ENCODE peak calls at places on chromosomes 5 and 9, in seven cellular contexts. Y is astrocyte; U is ovary; R is breast epithelium; G is effector memory CD4-positive, alpha-beta T cell; W is CD8-positive, alpha-beta memory T cell; F is transverse colon. X is an unnamed sample. For H3K4me1, the result is how much of the 10 kb centered on the place peaks cover.

GRCh38 chr5:179332741-179333290 is 12.4 kb downstream of the ADAMTS2 start:
- DNase-seq in Y (no peak), U (no peak), R (no peak), G (no peak), W (no peak), F (no peak), X (no peak)

GRCh38 chr5:67065237-67065636 is 131.4 kb downstream of the CD180 start:
- DNase-seq in Y (no peak), U (no peak), R (no peak), G (no peak), W (no peak), F (no peak), X (no peak)

GRCh38 chr5:126369995-126370731 is 53.0 kb upstream of the GRAMD2B start:
- DNase-seq in Y (no peak), U (no peak), R (no peak), G (no peak), W (no peak), F (no peak), X (no peak)

GRCh38 chr5:547086-547924 is 23.1 kb upstream of the SLC9A3 start:
- DNase-seq in Y (no peak), U (no peak), R (no peak), G (no peak), W (peak), F (peak), X (no peak)

GRCh38 chr5:38465045-38465444 is 91.4 kb downstream of the LIFR start:
- DNase-seq in Y (no peak), U (no peak), R (no peak), G (no peak), W (no peak), F (no peak), X (no peak)

GRCh38 chr5:113338628-113339027 is 96.2 kb downstream of the TSSK1B start:
- DNase-seq in Y (no peak), U (no peak), R (no peak), G (no peak), W (no peak), F (no peak), X (no peak)

GRCh38 chr9:128724744-128725211 is 851 bp upstream of the ZDHHC12 start:
- DNase-seq in Y (peak), U (peak), R (peak), G (no peak), W (peak), F (peak), X (no peak)

GRCh38 chr5:1962619-1963355 is 80.1 kb upstream of the IRX4 start:
- DNase-seq in Y (no peak), U (no peak), R (no peak), G (no peak), W (no peak), F (no peak), X (peak)

GRCh38 chr5:15600035-15600434 is 100.1 kb downstream of the FBXL7 start:
- DNase-seq in Y (peak), U (no peak), R (no peak), G (no peak), W (no peak), F (no peak), X (no peak)

GRCh38 chr5:98563885-98564653 is 209.4 kb upstream of the RGMB start:
- DNase-seq in Y (no peak), U (no peak), R (no peak), G (no peak), W (no peak), F (no peak), X (no peak)

GRCh38 chr5:149829954-149830353 is 99.8 kb downstream of the PPARGC1B start:
- DNase-seq in Y (no peak), U (no peak), R (no peak), G (no peak), W (no peak), F (no peak), X (no peak)

GRCh38 chr5:4511996-4512656 is 628.0 kb upstream of the ADAMTS16 start:
- DNase-seq in Y (peak), U (no peak), R (peak), G (no peak), W (no peak), F (no peak), X (no peak)

GRCh38 chr9:33044162-33044673 is 19.1 kb downstream of the DNAJA1 start:
- DNase-seq in Y (peak), U (peak), R (peak), G (peak), W (peak), F (peak), X (peak)

GRCh38 chr9:35951736-35952135 is 6.2 kb downstream of the OR2S2 start:
- DNase-seq in Y (peak), U (no peak), R (no peak), G (no peak), W (no peak), F (no peak), X (no peak)

GRCh38 chr9:98572054-98572627 is 136.6 kb downstream of the GABBR2 start:
- DNase-seq in Y (no peak), U (no peak), R (no peak), G (no peak), W (no peak), F (no peak), X (no peak)

GRCh38 chr9:19050637-19051591 is 1.7 kb downstream of the RRAGA start:
- DNase-seq in Y (no peak), U (no peak), R (no peak), G (no peak), W (no peak), F (no peak), X (no peak)

GRCh38 chr9:1125741-1126140 is 75.6 kb downstream of the DMRT2 start:
- DNase-seq in Y (peak), U (no peak), R (no peak), G (no peak), W (no peak), F (no peak), X (no peak)

GRCh38 chr5:135012951-135013391 is 21.1 kb downstream of the PITX1 start:
- DNase-seq in Y (no peak), U (no peak), R (peak), G (no peak), W (no peak), F (no peak), X (peak)

GRCh38 chr9:78369644-78370219 is 72.8 kb downstream of the PSAT1 start:
- DNase-seq in Y (peak), U (peak), R (peak), G (peak), W (peak), F (peak), X (no peak)

GRCh38 chr5:78648359-78649219 is at the start of gene LHFPL2:
- DNase-seq in Y (peak), U (peak), R (peak), G (no peak), W (no peak), F (peak), X (no peak)

GRCh38 chr5:151800527-151800926 is 28.8 kb downstream of the G3BP1 start:
- DNase-seq in Y (no peak), U (no peak), R (no peak), G (no peak), W (no peak), F (no peak), X (no peak)

GRCh38 chr5:12242960-12243888 is 339.0 kb upstream of the CTNND2 start:
- DNase-seq in Y (peak), U (no peak), R (no peak), G (no peak), W (no peak), F (no peak), X (no peak)

GRCh38 chr5:18314192-18314778 is 680.0 kb downstream of the TAF11L14 start:
- DNase-seq in Y (peak), U (no peak), R (no peak), G (no peak), W (no peak), F (no peak), X (no peak)

GRCh38 chr5:110045153-110045552 is 355.4 kb downstream of the MAN2A1 start:
- DNase-seq in Y (peak), U (no peak), R (no peak), G (no peak), W (no peak), F (no peak), X (no peak)

GRCh38 chr9:135006911-135007570 is 80.4 kb upstream of the OLFM1 start:
- DNase-seq in Y (no peak), U (no peak), R (no peak), G (no peak), W (no peak), F (no peak), X (no peak)

GRCh38 chr9:126612813-126613641 is 701 bp upstream of the LMX1B start:
- DNase-seq in Y (no peak), U (no peak), R (no peak), G (no peak), W (no peak), F (no peak), X (no peak)

GRCh38 chr5:91222482-91222881 is 160.6 kb downstream of the ARRDC3 start:
- DNase-seq in Y (no peak), U (no peak), R (no peak), G (no peak), W (no peak), F (no peak), X (no peak)

GRCh38 chr5:156778139-156778696 is 71.9 kb upstream of the PPP1R2B start:
- DNase-seq in Y (no peak), U (no peak), R (no peak), G (no peak), W (no peak), F (no peak), X (no peak)

GRCh38 chr5:124876564-124876963 is 130.1 kb upstream of the ZNF608 start:
- DNase-seq in Y (no peak), U (no peak), R (no peak), G (no peak), W (no peak), F (no peak), X (no peak)

GRCh38 chr5:136174021-136174659 is 18.8 kb downstream of the SMIM32 start:
- DNase-seq in Y (peak), U (no peak), R (no peak), G (no peak), W (no peak), F (no peak), X (no peak)

GRCh38 chr5:74638776-74639537 is 1.6 kb downstream of the ENC1 start:
- DNase-seq in Y (peak), U (no peak), R (no peak), G (no peak), W (no peak), F (no peak), X (no peak)

GRCh38 chr5:82287625-82288024 is 9.5 kb upstream of the RPS23 start:
- DNase-seq in Y (no peak), U (no peak), R (no peak), G (no peak), W (no peak), F (no peak), X (no peak)

GRCh38 chr5:82291429-82291828 is 13.3 kb upstream of the RPS23 start:
- DNase-seq in Y (no peak), U (no peak), R (no peak), G (no peak), W (no peak), F (no peak), X (no peak)

GRCh38 chr5:82290908-82291307 is 12.8 kb upstream of the RPS23 start:
- DNase-seq in Y (no peak), U (no peak), R (no peak), G (no peak), W (no peak), F (no peak), X (no peak)

GRCh38 chr5:82285206-82285605 is 7.1 kb upstream of the RPS23 start:
- DNase-seq in Y (no peak), U (no peak), R (no peak), G (no peak), W (no peak), F (no peak), X (no peak)

GRCh38 chr5:82290005-82290404 is 11.9 kb upstream of the RPS23 start:
- DNase-seq in Y (no peak), U (no peak), R (no peak), G (no peak), W (no peak), F (no peak), X (no peak)
- H3K4me1 ChIP-seq in Y (under half), U (under half), R (under half), G (under half), W (under half), F (under half), X (under half)

DNA sequence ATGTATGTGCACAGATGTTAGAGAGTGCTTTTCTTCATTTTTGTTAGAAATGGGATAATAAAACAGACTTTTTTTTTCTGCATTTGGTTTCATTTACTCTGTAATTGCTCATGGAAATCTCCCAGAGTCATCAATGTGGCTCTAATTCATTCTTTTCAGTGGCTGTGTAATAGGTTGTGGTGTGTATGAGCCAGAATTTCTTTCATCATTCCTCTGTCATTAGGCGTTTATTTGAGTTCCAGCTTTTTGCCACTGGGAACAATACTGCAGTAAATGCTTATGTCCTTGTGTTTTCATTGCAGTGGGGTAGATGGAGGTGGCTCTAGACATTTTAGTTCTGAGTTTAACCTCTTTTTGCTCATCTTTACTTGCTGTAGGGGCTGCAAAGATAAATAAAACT is 118.9 kb downstream of the NXNL2 start:
- DNase-seq in Y (peak), U (no peak), R (no peak), G (no peak), W (no peak), F (no peak), X (no peak)
- H3K4me1 ChIP-seq in Y (under half), U (under half), R (under half), G (under half), W (under half), F (under half), X (half or more)

DNA sequence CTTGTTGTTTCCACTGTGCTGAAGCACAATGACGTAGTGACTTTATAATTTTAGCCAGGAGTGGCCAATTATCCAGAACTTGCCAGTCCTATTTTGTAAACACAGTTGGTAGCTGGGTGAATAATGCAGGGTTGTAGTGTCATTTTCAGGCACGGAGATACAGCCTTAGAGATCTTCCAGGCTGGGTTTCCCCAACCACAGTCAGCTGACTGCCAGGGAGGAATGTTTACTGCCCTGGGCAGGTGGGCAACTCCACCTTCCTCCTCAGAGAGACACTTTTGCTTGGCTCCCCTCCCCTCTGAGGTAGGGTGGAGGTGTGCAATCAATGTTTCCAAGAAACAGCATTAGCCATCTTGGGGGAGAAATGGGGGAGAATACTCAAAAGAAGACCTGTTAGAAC is 228.1 kb upstream of the NR4A3 start:
- DNase-seq in Y (no peak), U (no peak), R (no peak), G (no peak), W (no peak), F (no peak), X (no peak)
- H3K4me1 ChIP-seq in Y (under half), U (under half), R (under half), G (under half), W (under half), F (under half), X (under half)

GRCh38 chr9:124001865-124002525 is 9.6 kb upstream of the LHX2 start:
- DNase-seq in Y (no peak), U (no peak), R (no peak), G (no peak), W (no peak), F (no peak), X (no peak)
- H3K4me1 ChIP-seq in Y (under half), U (under half), R (under half), G (under half), W (under half), F (under half), X (under half)

GRCh38 chr5:142979636-142980035 is 209.5 kb downstream of the ARHGAP26 start:
- DNase-seq in Y (no peak), U (no peak), R (no peak), G (no peak), W (no peak), F (peak), X (no peak)

GRCh38 chr5:142978252-142978651 is 208.1 kb downstream of the ARHGAP26 start:
- DNase-seq in Y (no peak), U (no peak), R (no peak), G (no peak), W (no peak), F (no peak), X (no peak)

GRCh38 chr5:142977363-142978051 is 207.3 kb downstream of the ARHGAP26 start:
- DNase-seq in Y (peak), U (no peak), R (peak), G (peak), W (peak), F (no peak), X (no peak)

GRCh38 chr5:142976861-142977260 is 206.7 kb downstream of the ARHGAP26 start:
- DNase-seq in Y (peak), U (no peak), R (no peak), G (no peak), W (no peak), F (no peak), X (no peak)

GRCh38 chr5:142978726-142979125 is 208.5 kb downstream of the ARHGAP26 start:
- DNase-seq in Y (peak), U (no peak), R (no peak), G (no peak), W (no peak), F (no peak), X (no peak)
- H3K4me1 ChIP-seq in Y (under half), U (under half), R (under half), G (under half), W (half or more), F (under half), X (under half)

DNA sequence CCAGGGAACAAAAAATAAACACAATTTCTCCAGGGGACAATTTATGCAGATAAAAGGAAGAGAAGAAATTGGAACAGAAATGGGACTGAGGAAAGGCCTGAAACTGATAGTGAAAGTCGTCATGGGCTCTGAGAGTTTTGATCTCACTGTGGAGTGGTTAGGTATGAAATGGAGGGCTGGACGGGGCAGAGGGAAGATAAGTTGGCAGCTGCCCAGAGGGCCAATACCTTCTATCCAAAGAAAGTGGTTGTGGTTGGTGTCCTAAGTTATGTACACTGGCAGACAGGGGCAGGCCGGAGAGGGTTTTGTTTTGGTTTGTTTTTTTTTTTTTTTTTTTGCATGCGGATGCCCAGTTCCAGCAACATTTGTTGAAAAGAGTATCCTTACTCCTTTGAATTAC is 46.1 kb downstream of the ZNF618 start:
- DNase-seq in Y (no peak), U (no peak), R (no peak), G (no peak), W (no peak), F (no peak), X (no peak)
- H3K4me1 ChIP-seq in Y (under half), U (under half), R (under half), G (under half), W (under half), F (under half), X (under half)